ENCODE peak calls at places on chromosome 14, in four cellular contexts. R is neuronal stem cell, L is H9, B is H1. Q is an unnamed sample.

GRCh38 chr14:81275305-81275950 is 54.7 kb upstream of the GTF2A1 start:
- DNase-seq in B (no peak), R (no peak), L (no peak), Q (no peak)

GRCh38 chr14:100065161-100065871 is at the start of gene EVL:
- DNase-seq in L (no peak), R (no peak), B (no peak), Q (no peak)

GRCh38 chr14:76015191-76015590 is 29.6 kb downstream of the IFT43 start:
- DNase-seq in L (no peak), B (no peak), R (no peak), Q (no peak)

GRCh38 chr14:67417633-67418032 is 5.7 kb upstream of the PLEK2 start:
- DNase-seq in R (no peak), L (no peak), B (no peak), Q (peak; percentile 55)

GRCh38 chr14:85088231-85088630 is 441.7 kb upstream of the FLRT2 start:
- DNase-seq in L (no peak), B (no peak), R (no peak), Q (peak; percentile 37)

GRCh38 chr14:51341338-51341737 is 101.3 kb downstream of the TMX1 start:
- DNase-seq in B (no peak), L (no peak), R (no peak), Q (peak; percentile 9)

GRCh38 chr14:81446279-81447007 is 46.3 kb upstream of the STON2 start:
- DNase-seq in B (no peak), R (no peak), L (no peak), Q (no peak)

GRCh38 chr14:94043756-94044475 is 17.8 kb downstream of the OTUB2 start:
- DNase-seq in B (no peak), R (no peak), L (no peak), Q (no peak)

GRCh38 chr14:92783813-92784431 is 10.2 kb upstream of the GOLGA5 start:
- DNase-seq in B (no peak), L (no peak), R (peak; percentile 11), Q (peak; percentile 80)

GRCh38 chr14:55094630-55095157 is 34.4 kb upstream of the LGALS3 start:
- DNase-seq in L (no peak), R (no peak), B (no peak), Q (peak; percentile 79)

GRCh38 chr14:20092050-20092449 is 18.5 kb upstream of the OR4K17 start:
- DNase-seq in L (no peak), B (no peak), R (no peak), Q (no peak)

GRCh38 chr14:55536208-55536708 is 43.7 kb upstream of the KTN1 start:
- DNase-seq in B (no peak), R (no peak), L (no peak), Q (no peak)

GRCh38 chr14:55600784-55601561 is 21.0 kb downstream of the KTN1 start:
- DNase-seq in L (no peak), R (no peak), B (no peak), Q (peak; percentile 75)

GRCh38 chr14:29548948-29549370 is 378.7 kb downstream of the PRKD1 start:
- DNase-seq in B (no peak), R (peak; percentile 47), L (no peak), Q (peak; percentile 77)

GRCh38 chr14:77376380-77376770 is 519 bp downstream of the TMED8 start:
- DNase-seq in L (peak; percentile 41), B (peak; percentile 64), R (peak; percentile 14), Q (peak; percentile 19)

GRCh38 chr14:71481215-71481614 is 451.0 kb upstream of the RGS6 start:
- DNase-seq in L (no peak), R (no peak), B (no peak), Q (no peak)

GRCh38 chr14:65824285-65824977 is 411.9 kb downstream of the FUT8 start:
- DNase-seq in R (peak; percentile 47), B (no peak), L (peak; percentile 71), Q (peak; percentile 68)

GRCh38 chr14:96567289-96567899 is 65.2 kb downstream of the PAPOLA start:
- DNase-seq in L (no peak), B (no peak), R (no peak), Q (peak; percentile 64)

GRCh38 chr14:30607156-30607780 is 14.9 kb upstream of the SCFD1 start:
- DNase-seq in R (no peak), L (no peak), B (no peak), Q (peak; percentile 17)

GRCh38 chr14:98069712-98070133 is 1202.3 kb downstream of the BCL11B start:
- DNase-seq in L (peak; percentile 34), B (peak; percentile 48), R (peak; percentile 33), Q (no peak)
- H2BK12ac ChIP-seq in L (no peak overlapping the region), B (peak overlapping the region; percentile 84), R (no peak overlapping the region), Q (no peak overlapping the region)

GRCh38 chr14:69574954-69575295 is 254 bp upstream of the CCDC177 start:
- DNase-seq in B (no peak), R (no peak), L (no peak), Q (no peak)
- H2BK15ac ChIP-seq in B (no peak overlapping the region), R (no peak overlapping the region), L (no peak overlapping the region), Q (no peak overlapping the region)

GRCh38 chr14:73461478-73462077 is 3.2 kb upstream of the NUMB start:
- DNase-seq in L (no peak), B (no peak), R (no peak), Q (peak; percentile 24)
- H3K23ac ChIP-seq in L (no peak overlapping the region), B (no peak overlapping the region), R (no peak overlapping the region), Q (no peak overlapping the region)

GRCh38 chr14:52833891-52834290 is 42.5 kb upstream of the GNPNAT1 start:
- DNase-seq in R (no peak), L (no peak), B (no peak), Q (no peak)

GRCh38 chr14:52834440-52834842 is 43.0 kb upstream of the GNPNAT1 start:
- DNase-seq in L (no peak), R (no peak), B (no peak), Q (peak; percentile 51)

GRCh38 chr14:52840916-52841315 is 49.5 kb upstream of the GNPNAT1 start:
- DNase-seq in B (no peak), L (no peak), R (no peak), Q (peak; percentile 71)

GRCh38 chr14:52835122-52835903 is 43.9 kb upstream of the GNPNAT1 start:
- DNase-seq in L (peak; percentile 54), R (no peak), B (no peak), Q (peak; percentile 83)

GRCh38 chr14:52837451-52837850 is 46.0 kb upstream of the GNPNAT1 start:
- DNase-seq in R (no peak), B (no peak), L (no peak), Q (no peak)
- H2BK12ac ChIP-seq in R (no peak overlapping the region), B (no peak overlapping the region), L (no peak overlapping the region), Q (peak overlapping the region; percentile 77)

DNA sequence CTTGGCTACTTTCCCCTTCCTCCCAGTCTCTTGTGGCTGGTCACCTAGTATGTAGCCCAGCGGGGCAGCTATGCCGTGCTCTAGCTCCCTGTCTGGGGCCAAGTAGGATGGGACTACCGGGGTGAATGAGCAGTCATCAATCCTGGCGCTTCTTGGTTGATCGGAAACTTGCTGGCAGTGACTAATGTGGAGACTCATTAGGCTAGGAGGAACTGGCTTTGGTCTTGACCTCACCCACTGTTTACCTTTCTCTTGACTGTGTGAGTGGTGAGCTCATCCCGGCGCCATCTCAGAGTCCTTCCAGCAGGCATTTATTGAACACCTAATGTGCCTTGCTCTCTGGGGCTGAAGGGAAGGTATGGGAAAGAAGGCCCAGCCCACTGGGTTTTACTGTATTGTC is 16.0 kb downstream of the PLEKHG3 start:
- DNase-seq in B (no peak), L (no peak), R (no peak), Q (peak; percentile 94)
- H2BK15ac ChIP-seq in B (no peak overlapping the region), L (no peak overlapping the region), R (no peak overlapping the region), Q (no peak overlapping the region)

DNA sequence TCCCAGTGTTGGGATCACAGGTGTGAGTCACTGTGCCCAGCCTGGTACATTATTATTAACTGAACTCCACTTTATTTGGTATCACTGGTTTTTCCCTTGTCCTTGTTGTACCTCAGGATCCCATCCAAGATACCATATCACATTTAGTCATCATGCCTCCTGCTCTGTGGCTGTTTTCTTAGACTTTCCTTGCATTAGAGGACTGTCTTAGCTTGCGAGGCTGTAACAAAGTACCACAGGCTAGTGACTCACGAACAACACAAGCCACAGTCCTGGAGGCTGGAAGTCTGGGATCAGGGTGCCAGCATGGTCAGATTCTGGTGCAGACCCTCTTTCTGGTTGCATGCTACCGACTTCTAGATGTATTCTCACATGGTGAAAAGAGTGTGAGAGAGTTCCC is 12.2 kb downstream of the KLC1 start:
- DNase-seq in R (no peak), B (no peak), L (no peak), Q (peak; percentile 37)
- H3K23ac ChIP-seq in R (no peak overlapping the region), B (no peak overlapping the region), L (no peak overlapping the region), Q (no peak overlapping the region)

GRCh38 chr14:90627478-90627877 is 188.8 kb downstream of the TTC7B start:
- DNase-seq in R (no peak), B (no peak), L (no peak), Q (no peak)

GRCh38 chr14:90624228-90624627 is 192.0 kb downstream of the TTC7B start:
- DNase-seq in L (no peak), R (no peak), B (no peak), Q (peak; percentile 83)

GRCh38 chr14:90625445-90625844 is 190.8 kb downstream of the TTC7B start:
- DNase-seq in R (no peak), B (no peak), L (no peak), Q (no peak)

GRCh38 chr14:90626550-90626949 is 189.7 kb downstream of the TTC7B start:
- DNase-seq in R (no peak), B (no peak), L (no peak), Q (no peak)

GRCh38 chr14:90624732-90625444 is 191.3 kb downstream of the TTC7B start:
- DNase-seq in L (peak; percentile 55), B (no peak), R (no peak), Q (peak; percentile 50)
- H2BK12ac ChIP-seq in L (no peak overlapping the region), B (peak overlapping the region; percentile 56), R (no peak overlapping the region), Q (peak overlapping the region; percentile 33)

GRCh38 chr14:79578470-79578869 is 632.8 kb downstream of the DIO2 start:
- DNase-seq in L (no peak), R (no peak), B (no peak), Q (no peak)

GRCh38 chr14:79580414-79580813 is 630.9 kb downstream of the DIO2 start:
- DNase-seq in L (no peak), R (no peak), B (no peak), Q (no peak)

GRCh38 chr14:79583738-79584405 is 627.4 kb downstream of the DIO2 start:
- DNase-seq in L (no peak), R (no peak), B (no peak), Q (peak; percentile 66)

GRCh38 chr14:79581912-79582576 is 629.3 kb downstream of the DIO2 start:
- DNase-seq in R (no peak), L (no peak), B (no peak), Q (peak; percentile 44)

GRCh38 chr14:79580908-79581307 is 630.4 kb downstream of the DIO2 start:
- DNase-seq in B (no peak), R (no peak), L (no peak), Q (no peak)
- H2BK15ac ChIP-seq in B (no peak overlapping the region), R (peak overlapping the region; percentile 22), L (no peak overlapping the region), Q (no peak overlapping the region)

DNA sequence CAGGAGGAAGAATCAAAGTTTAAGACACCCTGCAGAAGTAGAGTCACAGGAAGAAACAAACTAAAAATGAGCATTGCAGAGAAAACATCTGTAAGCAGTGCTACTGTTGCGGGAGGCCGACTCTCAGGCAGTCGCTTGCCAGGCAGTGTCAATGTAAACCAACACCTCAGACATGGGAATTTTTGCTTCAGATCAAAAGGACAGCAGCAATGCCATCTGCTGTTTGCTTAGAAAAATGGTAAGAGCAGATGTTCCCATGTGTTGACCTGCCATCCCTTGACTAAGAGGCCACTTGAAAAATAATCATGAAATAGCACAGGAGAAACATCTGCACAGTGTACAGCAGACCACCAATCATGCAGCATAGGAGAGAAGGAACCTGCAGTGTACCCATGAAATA is 196.6 kb downstream of the SLC25A21 start:
- DNase-seq in B (no peak), R (no peak), L (no peak), Q (peak; percentile 35)
- H3K23ac ChIP-seq in B (no peak overlapping the region), R (no peak overlapping the region), L (no peak overlapping the region), Q (no peak overlapping the region)